ENCODE peak calls at places on chromosomes 5 and 9, in ten cellular contexts. U is iris pigment epithelial cell; M is Kasumi-1; E is NCI-H1092 treated with DMSO at 0.1 percent for 48 hours; Y is KBM-7; A is AG08396; B is activated CD4-positive, alpha-beta T cell treated with anti-CD3 and anti-CD28 coated beads, Interleukin-2, amount 10 ng/mL, durations not matched to agents 24 days and 14 days; W is M059J; N is IMR-90; G is activated naive CD4-positive, alpha-beta T cell. K is an unnamed sample.

GRCh38 chr9:108162664-108163063 is 673.1 kb upstream of the KLF4 start:
- DNase-seq in E (no peak), N (peak), M (no peak), W (peak), U (peak), Y (no peak), B (no peak), G (no peak), A (peak), K (peak)

GRCh38 chr5:139985733-139986132 is 57.4 kb downstream of the NRG2 start:
- DNase-seq in A (peak), Y (peak), E (no peak), N (peak), W (peak), G (no peak), M (no peak), U (peak), B (no peak), K (peak)

GRCh38 chr5:173615884-173616576 is 420 bp downstream of the BOD1 start:
- DNase-seq in Y (peak), G (peak), B (peak), E (peak), W (peak), M (peak), U (peak), N (peak), A (peak), K (peak)

GRCh38 chr5:35920890-35921289 is 17.5 kb downstream of the CAPSL start:
- DNase-seq in B (no peak), Y (no peak), G (no peak), W (no peak), U (no peak), E (no peak), M (no peak), A (no peak), N (no peak), K (no peak)

GRCh38 chr9:71355884-71356283 is 234.5 kb upstream of the TRPM3 start:
- DNase-seq in E (no peak), A (no peak), B (no peak), Y (no peak), N (no peak), M (no peak), W (no peak), G (no peak), U (no peak), K (no peak)

GRCh38 chr5:141491323-141492167 is 2.7 kb downstream of the PCDHGC5 start:
- DNase-seq in W (no peak), U (no peak), A (no peak), N (no peak), G (no peak), E (no peak), B (no peak), M (no peak), Y (no peak), K (no peak)

GRCh38 chr5:135456238-135457099 is 4.3 kb upstream of the TIFAB start:
- DNase-seq in A (peak), W (peak), E (no peak), N (peak), M (no peak), B (no peak), Y (no peak), G (no peak), U (peak), K (peak)

GRCh38 chr5:80181618-80182211 is 74.1 kb downstream of the SERINC5 start:
- DNase-seq in B (peak), N (no peak), Y (peak), E (peak), W (peak), U (peak), A (no peak), M (peak), G (peak), K (peak)

GRCh38 chr5:150263801-150264621 is 25.6 kb downstream of the CAMK2A start:
- DNase-seq in E (no peak), A (peak), U (peak), Y (no peak), B (no peak), N (peak), G (no peak), W (peak), M (no peak), K (peak)

K was measured in astrocyte of the hippocampus.